ENCODE peak calls at places on chromosomes 6 and 20, in six cellular contexts. C is ecto neural progenitor cell, Y is HEK293T, V is activated T-cell treated with anti-CD3 and anti-CD28 coated beads for 48 hours, N is IMR-90, D is epithelial cell of esophagus. P is an unnamed sample.

GRCh38 chr6:169824848-169825557 is 73.6 kb downstream of the ERMARD start:
- DNase-seq in C (peak), Y (no peak), V (no peak), N (no peak), D (no peak), P (no peak)

GRCh38 chr6:62707156-62707555 is 421.1 kb upstream of the KHDRBS2 start:
- DNase-seq in C (no peak), Y (no peak), V (no peak), N (no peak), D (no peak), P (no peak)

GRCh38 chr6:161410736-161411135 is 136.9 kb upstream of the AGPAT4 start:
- DNase-seq in C (no peak), Y (no peak), V (no peak), N (no peak), D (peak), P (no peak)

GRCh38 chr6:138406443-138406842 is 2.4 kb downstream of the HEBP2 start:
- DNase-seq in C (no peak), Y (no peak), V (no peak), N (no peak), D (peak), P (no peak)

GRCh38 chr6:167703347-167703746 is 123.4 kb upstream of the AFDN start:
- DNase-seq in C (no peak), Y (peak), V (no peak), N (no peak), D (no peak), P (no peak)

GRCh38 chr6:136791296-136792065 is 796 bp downstream of the MAP3K5 start:
- DNase-seq in C (peak), Y (peak), V (peak), N (peak), D (peak), P (peak)

GRCh38 chr6:106460481-106460880 is 100.0 kb downstream of the CRYBG1 start:
- DNase-seq in C (no peak), Y (no peak), V (no peak), N (no peak), D (no peak), P (no peak)

GRCh38 chr6:7433211-7433610 is 43.6 kb downstream of the RIOK1 start:
- DNase-seq in C (no peak), Y (no peak), V (no peak), N (no peak), D (no peak), P (no peak)

GRCh38 chr20:51696304-51697118 is 71.7 kb downstream of the ATP9A start:
- DNase-seq in C (no peak), Y (no peak), V (no peak), N (no peak), D (no peak), P (peak)

GRCh38 chr6:138833819-138834539 is 38.1 kb downstream of the ECT2L start:
- DNase-seq in C (no peak), Y (no peak), V (no peak), N (no peak), D (no peak), P (no peak)

GRCh38 chr6:143561105-143561704 is 49.7 kb upstream of the FUCA2 start:
- DNase-seq in C (no peak), Y (no peak), V (no peak), N (no peak), D (no peak), P (no peak)

GRCh38 chr20:47775039-47775438 is 10.2 kb downstream of the SULF2 start:
- DNase-seq in C (no peak), Y (no peak), V (no peak), N (no peak), D (no peak), P (no peak)

GRCh38 chr6:151733680-151734320 is 73.7 kb upstream of the ESR1 start:
- DNase-seq in C (no peak), Y (no peak), V (no peak), N (no peak), D (no peak), P (no peak)

GRCh38 chr20:60255426-60255825 is 297.2 kb downstream of the CDH26 start:
- DNase-seq in C (no peak), Y (no peak), V (no peak), N (no peak), D (no peak), P (no peak)

GRCh38 chr6:5962794-5963193 is 43.9 kb downstream of the NRN1 start:
- DNase-seq in C (no peak), Y (no peak), V (no peak), N (no peak), D (no peak), P (no peak)

GRCh38 chr20:19858972-19859371 is 100.9 kb downstream of the RIN2 start:
- DNase-seq in C (no peak), Y (no peak), V (no peak), N (peak), D (peak), P (peak)

GRCh38 chr6:74431873-74432272 is 735.9 kb downstream of the CD109 start:
- DNase-seq in C (no peak), Y (no peak), V (no peak), N (peak), D (peak), P (peak)

GRCh38 chr20:38001173-38001875 is 31.9 kb downstream of the TTI1 start:
- DNase-seq in C (no peak), Y (no peak), V (peak), N (peak), D (peak), P (peak)

GRCh38 chr6:91816335-91816734 is 1229.5 kb upstream of the MAP3K7 start:
- DNase-seq in C (no peak), Y (no peak), V (no peak), N (no peak), D (no peak), P (no peak)

GRCh38 chr6:142702501-142703460 is 242.2 kb downstream of the HIVEP2 start:
- DNase-seq in C (no peak), Y (no peak), V (no peak), N (no peak), D (peak), P (no peak)

GRCh38 chr20:53547664-53548239 is 45.9 kb downstream of the ZNF217 start:
- DNase-seq in C (no peak), Y (peak), V (no peak), N (peak), D (peak), P (peak)

GRCh38 chr20:47960277-47960676 is 175.0 kb upstream of the SULF2 start:
- DNase-seq in C (no peak), Y (no peak), V (no peak), N (no peak), D (no peak), P (no peak)

GRCh38 chr6:16762547-16763477 is 1.6 kb upstream of the ATXN1 start:
- DNase-seq in C (no peak), Y (peak), V (peak), N (peak), D (peak), P (peak)

P was measured in HCEC 1CT.